ENCODE peak calls at places on chromosomes 7 and 10, in six cellular contexts. One of them, this sample, is unnamed.

GRCh38 chr10:21529236-21529910 is 3.9 kb upstream of the SKIDA1 start:
- DNase-seq in CD8-positive, alpha-beta memory T cell: no peak
- DNase-seq in cardiac fibroblast: no peak
- DNase-seq in activated naive CD8-positive, alpha-beta T cell treated with anti-CD3 and anti-CD28 coated beads, Interleukin-2, amount 50 U/mL, for 24 hours: no peak
- DNase-seq in NCI-H460: no peak
- DNase-seq in NCI-H510A: no peak
- DNase-seq in this sample: no peak

GRCh38 chr10:103816431-103816830 is 38.9 kb downstream of the SH3PXD2A start:
- DNase-seq in CD8-positive, alpha-beta memory T cell: no peak
- DNase-seq in cardiac fibroblast: peak
- DNase-seq in activated naive CD8-positive, alpha-beta T cell treated with anti-CD3 and anti-CD28 coated beads, Interleukin-2, amount 50 U/mL, for 24 hours: no peak
- DNase-seq in NCI-H460: peak
- DNase-seq in NCI-H510A: no peak
- DNase-seq in this sample: no peak

GRCh38 chr10:77925795-77926565 is 575 bp downstream of the DLG5 start:
- DNase-seq in CD8-positive, alpha-beta memory T cell: no peak
- DNase-seq in cardiac fibroblast: peak
- DNase-seq in activated naive CD8-positive, alpha-beta T cell treated with anti-CD3 and anti-CD28 coated beads, Interleukin-2, amount 50 U/mL, for 24 hours: peak
- DNase-seq in NCI-H460: no peak
- DNase-seq in NCI-H510A: no peak
- DNase-seq in this sample: peak

GRCh38 chr10:107163904-107164861 is at the start of gene SORCS1:
- DNase-seq in CD8-positive, alpha-beta memory T cell: no peak
- DNase-seq in cardiac fibroblast: no peak
- DNase-seq in activated naive CD8-positive, alpha-beta T cell treated with anti-CD3 and anti-CD28 coated beads, Interleukin-2, amount 50 U/mL, for 24 hours: no peak
- DNase-seq in NCI-H460: peak
- DNase-seq in NCI-H510A: no peak
- DNase-seq in this sample: no peak

GRCh38 chr7:3537210-3537875 is 236.3 kb downstream of the SDK1 start:
- DNase-seq in CD8-positive, alpha-beta memory T cell: no peak
- DNase-seq in cardiac fibroblast: peak
- DNase-seq in activated naive CD8-positive, alpha-beta T cell treated with anti-CD3 and anti-CD28 coated beads, Interleukin-2, amount 50 U/mL, for 24 hours: no peak
- DNase-seq in NCI-H460: no peak
- DNase-seq in NCI-H510A: no peak
- DNase-seq in this sample: no peak

GRCh38 chr7:44284881-44285541 is 40.4 kb downstream of the CAMK2B start:
- DNase-seq in CD8-positive, alpha-beta memory T cell: peak
- DNase-seq in cardiac fibroblast: no peak
- DNase-seq in activated naive CD8-positive, alpha-beta T cell treated with anti-CD3 and anti-CD28 coated beads, Interleukin-2, amount 50 U/mL, for 24 hours: no peak
- DNase-seq in NCI-H460: no peak
- DNase-seq in NCI-H510A: no peak
- DNase-seq in this sample: no peak

GRCh38 chr7:159102681-159103381 is 41.8 kb downstream of the VIPR2 start:
- DNase-seq in CD8-positive, alpha-beta memory T cell: no peak
- DNase-seq in cardiac fibroblast: no peak
- DNase-seq in activated naive CD8-positive, alpha-beta T cell treated with anti-CD3 and anti-CD28 coated beads, Interleukin-2, amount 50 U/mL, for 24 hours: no peak
- DNase-seq in NCI-H460: no peak
- DNase-seq in NCI-H510A: no peak
- DNase-seq in this sample: no peak

GRCh38 chr7:148318838-148319237 is 271.7 kb upstream of the C7orf33 start:
- DNase-seq in CD8-positive, alpha-beta memory T cell: no peak
- DNase-seq in cardiac fibroblast: no peak
- DNase-seq in activated naive CD8-positive, alpha-beta T cell treated with anti-CD3 and anti-CD28 coated beads, Interleukin-2, amount 50 U/mL, for 24 hours: no peak
- DNase-seq in NCI-H460: no peak
- DNase-seq in NCI-H510A: no peak
- DNase-seq in this sample: no peak

GRCh38 chr7:100153713-100154519 is 4.6 kb downstream of the TRAPPC14 start:
- DNase-seq in CD8-positive, alpha-beta memory T cell: no peak
- DNase-seq in cardiac fibroblast: no peak
- DNase-seq in activated naive CD8-positive, alpha-beta T cell treated with anti-CD3 and anti-CD28 coated beads, Interleukin-2, amount 50 U/mL, for 24 hours: no peak
- DNase-seq in NCI-H460: no peak
- DNase-seq in NCI-H510A: no peak
- DNase-seq in this sample: no peak

GRCh38 chr7:4845740-4846142 is 16.1 kb downstream of the PAPOLB start:
- DNase-seq in CD8-positive, alpha-beta memory T cell: no peak
- DNase-seq in cardiac fibroblast: peak
- DNase-seq in activated naive CD8-positive, alpha-beta T cell treated with anti-CD3 and anti-CD28 coated beads, Interleukin-2, amount 50 U/mL, for 24 hours: no peak
- DNase-seq in NCI-H460: no peak
- DNase-seq in NCI-H510A: no peak
- DNase-seq in this sample: no peak

GRCh38 chr10:72729528-72729927 is 37.6 kb downstream of the MCU start:
- DNase-seq in CD8-positive, alpha-beta memory T cell: no peak
- DNase-seq in cardiac fibroblast: peak
- DNase-seq in activated naive CD8-positive, alpha-beta T cell treated with anti-CD3 and anti-CD28 coated beads, Interleukin-2, amount 50 U/mL, for 24 hours: no peak
- DNase-seq in NCI-H460: no peak
- DNase-seq in NCI-H510A: no peak
- DNase-seq in this sample: no peak

GRCh38 chr7:158372400-158373302 is 215.0 kb downstream of the PTPRN2 start:
- DNase-seq in CD8-positive, alpha-beta memory T cell: no peak
- DNase-seq in cardiac fibroblast: no peak
- DNase-seq in activated naive CD8-positive, alpha-beta T cell treated with anti-CD3 and anti-CD28 coated beads, Interleukin-2, amount 50 U/mL, for 24 hours: no peak
- DNase-seq in NCI-H460: no peak
- DNase-seq in NCI-H510A: peak
- DNase-seq in this sample: no peak

GRCh38 chr7:93757421-93757820 is 133.1 kb downstream of the TFPI2 start:
- DNase-seq in CD8-positive, alpha-beta memory T cell: no peak
- DNase-seq in cardiac fibroblast: peak
- DNase-seq in activated naive CD8-positive, alpha-beta T cell treated with anti-CD3 and anti-CD28 coated beads, Interleukin-2, amount 50 U/mL, for 24 hours: no peak
- DNase-seq in NCI-H460: no peak
- DNase-seq in NCI-H510A: no peak
- DNase-seq in this sample: no peak

GRCh38 chr7:5276611-5277010 is 6.1 kb upstream of the SLC29A4 start:
- DNase-seq in CD8-positive, alpha-beta memory T cell: no peak
- DNase-seq in cardiac fibroblast: no peak
- DNase-seq in activated naive CD8-positive, alpha-beta T cell treated with anti-CD3 and anti-CD28 coated beads, Interleukin-2, amount 50 U/mL, for 24 hours: no peak
- DNase-seq in NCI-H460: no peak
- DNase-seq in NCI-H510A: no peak
- DNase-seq in this sample: no peak

GRCh38 chr7:105854516-105854915 is 21.9 kb downstream of the ATXN7L1 start:
- DNase-seq in CD8-positive, alpha-beta memory T cell: no peak
- DNase-seq in cardiac fibroblast: no peak
- DNase-seq in activated naive CD8-positive, alpha-beta T cell treated with anti-CD3 and anti-CD28 coated beads, Interleukin-2, amount 50 U/mL, for 24 hours: no peak
- DNase-seq in NCI-H460: no peak
- DNase-seq in NCI-H510A: no peak
- DNase-seq in this sample: no peak

GRCh38 chr7:83672157-83672556 is 23.2 kb upstream of the SEMA3E start:
- DNase-seq in CD8-positive, alpha-beta memory T cell: no peak
- DNase-seq in cardiac fibroblast: no peak
- DNase-seq in activated naive CD8-positive, alpha-beta T cell treated with anti-CD3 and anti-CD28 coated beads, Interleukin-2, amount 50 U/mL, for 24 hours: no peak
- DNase-seq in NCI-H460: no peak
- DNase-seq in NCI-H510A: no peak
- DNase-seq in this sample: no peak

GRCh38 chr10:97407211-97407951 is 6.2 kb upstream of the RRP12 start:
- DNase-seq in CD8-positive, alpha-beta memory T cell: peak
- DNase-seq in cardiac fibroblast: peak
- DNase-seq in activated naive CD8-positive, alpha-beta T cell treated with anti-CD3 and anti-CD28 coated beads, Interleukin-2, amount 50 U/mL, for 24 hours: peak
- DNase-seq in NCI-H460: peak
- DNase-seq in NCI-H510A: peak
- DNase-seq in this sample: peak

GRCh38 chr7:128131701-128132100 is 100.5 kb upstream of the LRRC4 start:
- DNase-seq in CD8-positive, alpha-beta memory T cell: no peak
- DNase-seq in cardiac fibroblast: peak
- DNase-seq in activated naive CD8-positive, alpha-beta T cell treated with anti-CD3 and anti-CD28 coated beads, Interleukin-2, amount 50 U/mL, for 24 hours: no peak
- DNase-seq in NCI-H460: no peak
- DNase-seq in NCI-H510A: no peak
- DNase-seq in this sample: no peak

GRCh38 chr7:13894956-13895355 is 94.5 kb downstream of the ETV1 start:
- DNase-seq in CD8-positive, alpha-beta memory T cell: no peak
- DNase-seq in cardiac fibroblast: no peak
- DNase-seq in activated naive CD8-positive, alpha-beta T cell treated with anti-CD3 and anti-CD28 coated beads, Interleukin-2, amount 50 U/mL, for 24 hours: no peak
- DNase-seq in NCI-H460: no peak
- DNase-seq in NCI-H510A: no peak
- DNase-seq in this sample: no peak

GRCh38 chr7:44062903-44063295 is 2.5 kb downstream of the PGAM2 start:
- DNase-seq in CD8-positive, alpha-beta memory T cell: peak
- DNase-seq in cardiac fibroblast: no peak
- DNase-seq in activated naive CD8-positive, alpha-beta T cell treated with anti-CD3 and anti-CD28 coated beads, Interleukin-2, amount 50 U/mL, for 24 hours: no peak
- DNase-seq in NCI-H460: no peak
- DNase-seq in NCI-H510A: no peak
- DNase-seq in this sample: no peak

GRCh38 chr10:130805635-130806030 is 505.9 kb downstream of the TCERG1L start:
- DNase-seq in CD8-positive, alpha-beta memory T cell: no peak
- DNase-seq in cardiac fibroblast: no peak
- DNase-seq in activated naive CD8-positive, alpha-beta T cell treated with anti-CD3 and anti-CD28 coated beads, Interleukin-2, amount 50 U/mL, for 24 hours: no peak
- DNase-seq in NCI-H460: no peak
- DNase-seq in NCI-H510A: no peak
- DNase-seq in this sample: no peak

GRCh38 chr7:46146454-46147255 is 225.6 kb upstream of the IGFBP3 start:
- DNase-seq in CD8-positive, alpha-beta memory T cell: no peak
- DNase-seq in cardiac fibroblast: peak
- DNase-seq in activated naive CD8-positive, alpha-beta T cell treated with anti-CD3 and anti-CD28 coated beads, Interleukin-2, amount 50 U/mL, for 24 hours: no peak
- DNase-seq in NCI-H460: no peak
- DNase-seq in NCI-H510A: no peak
- DNase-seq in this sample: no peak

GRCh38 chr10:27153325-27153724 is 859 bp downstream of the YME1L1 start:
- DNase-seq in CD8-positive, alpha-beta memory T cell: no peak
- DNase-seq in cardiac fibroblast: no peak
- DNase-seq in activated naive CD8-positive, alpha-beta T cell treated with anti-CD3 and anti-CD28 coated beads, Interleukin-2, amount 50 U/mL, for 24 hours: no peak
- DNase-seq in NCI-H460: no peak
- DNase-seq in NCI-H510A: no peak
- DNase-seq in this sample: no peak

This sample was measured in hippocampal formation.